ENCODE peak calls at places on chromosomes 5 and 9, in eight cellular contexts. O is Peyer's patch; P is body of pancreas; E is NCI-H1436 treated with DMSO at 0.1 percent for 48 hours; F is erythroblast; V is activated CD8-positive, alpha-beta memory T cell treated with anti-CD3 and anti-CD28 coated beads for 1 hour; N is neural crest cell; G is midbrain. H is an unnamed sample.

GRCh38 chr9:75333624-75334023 is 245.3 kb downstream of the OSTF1 start:
- DNase-seq in O (no peak), P (no peak), E (no peak), F (no peak), V (no peak), N (no peak), G (no peak), H (no peak)

GRCh38 chr5:172950176-172950965 is 8.9 kb upstream of the RPL26L1 start:
- DNase-seq in O (no peak), P (no peak), E (no peak), F (no peak), V (no peak), N (no peak), G (no peak), H (no peak)

GRCh38 chr5:78003914-78004313 is 227.8 kb upstream of the TBCA start:
- DNase-seq in O (no peak), P (no peak), E (no peak), F (no peak), V (no peak), N (peak), G (peak), H (peak)

GRCh38 chr9:36163049-36163839 is 5.9 kb upstream of the CCIN start:
- DNase-seq in O (no peak), P (peak), E (no peak), F (no peak), V (no peak), N (peak), G (peak), H (no peak)

GRCh38 chr5:172775326-172776234 is 4.6 kb upstream of the DUSP1 start:
- DNase-seq in O (peak), P (peak), E (no peak), F (peak), V (no peak), N (no peak), G (no peak), H (no peak)

GRCh38 chr5:58259685-58260152 is 200.2 kb downstream of the PLK2 start:
- DNase-seq in O (no peak), P (no peak), E (no peak), F (no peak), V (no peak), N (no peak), G (no peak), H (no peak)

GRCh38 chr5:175895701-175896102 is 24.3 kb downstream of the CPLX2 start:
- DNase-seq in O (peak), P (no peak), E (no peak), F (peak), V (peak), N (no peak), G (no peak), H (no peak)

GRCh38 chr9:34589656-34590375 is at the start of gene CNTFR:
- DNase-seq in O (no peak), P (no peak), E (no peak), F (no peak), V (no peak), N (no peak), G (peak), H (no peak)

GRCh38 chr5:57986746-57987145 is 473.1 kb downstream of the PLK2 start:
- DNase-seq in O (no peak), P (no peak), E (no peak), F (no peak), V (no peak), N (no peak), G (no peak), H (no peak)

GRCh38 chr9:117403403-117403811 is 11.4 kb downstream of the ASTN2 start:
- DNase-seq in O (no peak), P (no peak), E (no peak), F (no peak), V (no peak), N (no peak), G (peak), H (peak)

GRCh38 chr5:43037929-43038510 is 2.1 kb downstream of the ANXA2R start:
- DNase-seq in O (peak), P (no peak), E (no peak), F (peak), V (no peak), N (no peak), G (no peak), H (peak)

GRCh38 chr9:107270580-107270979 is 12.5 kb upstream of the RAD23B start:
- DNase-seq in O (no peak), P (no peak), E (no peak), F (no peak), V (no peak), N (no peak), G (no peak), H (no peak)

GRCh38 chr5:147935032-147935431 is 28.7 kb upstream of the C5orf46 start:
- DNase-seq in O (no peak), P (no peak), E (peak), F (peak), V (no peak), N (no peak), G (peak), H (no peak)